ENCODE peak calls at places on chromosome 2, in five cellular contexts. D is lower leg skin, G is GM13976, A is left ventricle myocardium inferior, N is adrenal gland. L is an unnamed sample.

GRCh38 chr2:227479865-227480475 is 8.0 kb downstream of the AGFG1 start:
- DNase-seq in D (no peak), G (peak; percentile 45), A (no peak), N (no peak), L (no peak)

GRCh38 chr2:55604027-55604565 is 13.3 kb downstream of the PPP4R3B start:
- DNase-seq in D (no peak), G (no peak), A (no peak), N (no peak), L (no peak)

GRCh38 chr2:144886847-144887246 is 366.9 kb upstream of the ZEB2 start:
- DNase-seq in D (peak; percentile 32), G (no peak), A (peak; percentile 64), N (peak; percentile 34), L (no peak)

GRCh38 chr2:216777637-216778273 is 82.1 kb downstream of the TNP1 start:
- DNase-seq in D (no peak), G (peak; percentile 71), A (no peak), N (peak; percentile 56), L (no peak)

GRCh38 chr2:119760876-119761275 is 1.2 kb downstream of the PTPN4 start:
- DNase-seq in D (no peak), G (peak; percentile 24), A (no peak), N (no peak), L (no peak)

GRCh38 chr2:21800356-21800755 is 676.6 kb downstream of the TDRD15 start:
- DNase-seq in D (no peak), G (no peak), A (no peak), N (no peak), L (no peak)

GRCh38 chr2:172943992-172944793 is 131.5 kb upstream of the MAP3K20 start:
- DNase-seq in D (no peak), G (no peak), A (no peak), N (no peak), L (no peak)

GRCh38 chr2:29223851-29224692 is 108.9 kb downstream of the CLIP4 start:
- DNase-seq in D (peak; percentile 76), G (no peak), A (no peak), N (peak; percentile 65), L (peak; percentile 20)

GRCh38 chr2:168715849-168716248 is 86.6 kb upstream of the NOSTRIN start:
- DNase-seq in D (no peak), G (no peak), A (no peak), N (no peak), L (no peak)

GRCh38 chr2:176002684-176003225 is 688 bp upstream of the LNPK start:
- DNase-seq in D (peak; percentile 16), G (peak; percentile 26), A (no peak), N (peak; percentile 37), L (no peak)

GRCh38 chr2:240133401-240133800 is 2.7 kb downstream of the COPS9 start:
- DNase-seq in D (no peak), G (no peak), A (no peak), N (peak; percentile 9), L (no peak)

GRCh38 chr2:112670521-112671022 is 24.8 kb downstream of the SLC20A1 start:
- DNase-seq in D (no peak), G (no peak), A (no peak), N (no peak), L (no peak)

GRCh38 chr2:190942697-190943096 is 62.1 kb downstream of the GLS start:
- DNase-seq in D (no peak), G (no peak), A (no peak), N (no peak), L (no peak)

DNA sequence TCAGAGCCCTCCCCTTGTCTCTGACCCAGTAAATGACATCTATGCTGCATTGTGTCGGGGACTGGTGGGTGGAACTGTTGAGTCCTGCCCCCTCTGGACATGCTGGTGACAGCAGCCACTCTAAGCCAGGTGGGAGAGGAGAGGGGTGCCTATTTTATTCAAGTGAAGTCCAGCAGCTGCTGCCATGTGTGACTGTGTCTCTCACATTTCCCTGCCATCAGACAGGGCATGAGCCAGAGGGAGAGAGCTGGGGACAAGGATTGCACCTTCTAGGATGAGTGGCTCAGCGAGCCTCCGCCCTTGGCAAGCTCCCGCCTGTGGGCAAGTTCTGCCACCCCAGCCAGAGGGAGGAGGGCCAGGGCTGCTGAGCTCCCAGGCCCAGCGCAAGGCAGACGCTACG is 13.7 kb downstream of the NGEF start:
- DNase-seq in D (no peak), G (no peak), A (no peak), N (peak; percentile 5), L (no peak)
- TF ChIP-seq CTCF in D (no peak), G (no peak), A (no peak), N (no peak), L (no peak)

DNA sequence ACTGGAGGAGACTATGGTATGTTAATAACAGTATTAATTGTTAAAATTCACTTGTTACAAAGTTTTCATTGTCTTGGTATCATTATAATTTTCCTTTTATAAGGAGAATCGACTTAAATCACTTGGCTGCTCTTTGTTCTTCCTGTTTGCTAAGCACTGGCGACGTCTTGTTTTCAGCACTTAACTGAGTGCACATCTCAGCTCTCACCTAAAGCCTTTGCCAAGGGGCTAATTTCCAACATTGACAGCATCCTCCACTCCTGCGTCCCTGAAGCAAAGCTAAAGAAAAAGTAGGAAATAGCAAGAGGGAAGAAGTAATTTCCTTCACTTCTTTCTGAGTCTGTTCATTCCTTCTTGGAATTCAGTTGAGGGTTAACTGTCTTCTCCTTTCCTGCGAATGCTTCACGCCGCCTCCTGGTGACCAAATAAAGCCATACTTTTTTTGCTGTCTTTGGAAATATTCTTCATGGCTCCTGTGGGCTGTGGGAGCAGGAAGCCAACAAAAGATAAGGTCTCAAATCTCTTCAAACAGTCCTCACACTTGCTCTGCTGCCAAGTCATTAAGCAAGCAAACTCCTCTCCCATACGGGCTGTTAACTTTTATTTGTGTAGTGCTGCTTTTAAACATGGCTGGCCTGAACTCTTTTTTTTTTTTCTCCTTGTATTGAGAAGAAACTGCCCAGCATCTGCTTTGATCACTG is 100.8 kb downstream of the DPP10 start:
- DNase-seq in D (no peak), G (no peak), A (peak; percentile 27), N (peak; percentile 31), L (no peak)
- TF ChIP-seq CTCF in D (no peak), G (no peak), A (peak; percentile 44), N (no peak), L (no peak)

GRCh38 chr2:1588994-1589611 is 155.2 kb downstream of the PXDN start:
- DNase-seq in D (no peak), G (no peak), A (no peak), N (no peak), L (no peak)
- TF ChIP-seq CTCF in D (no peak), G (no peak), A (no peak), N (no peak), L (no peak)

GRCh38 chr2:149611100-149611820 is 23.7 kb upstream of the MMADHC start:
- DNase-seq in D (no peak), G (no peak), A (no peak), N (no peak), L (no peak)
- TF ChIP-seq CTCF in D (no peak), G (no peak), A (no peak), N (no peak), L (no peak)

DNA sequence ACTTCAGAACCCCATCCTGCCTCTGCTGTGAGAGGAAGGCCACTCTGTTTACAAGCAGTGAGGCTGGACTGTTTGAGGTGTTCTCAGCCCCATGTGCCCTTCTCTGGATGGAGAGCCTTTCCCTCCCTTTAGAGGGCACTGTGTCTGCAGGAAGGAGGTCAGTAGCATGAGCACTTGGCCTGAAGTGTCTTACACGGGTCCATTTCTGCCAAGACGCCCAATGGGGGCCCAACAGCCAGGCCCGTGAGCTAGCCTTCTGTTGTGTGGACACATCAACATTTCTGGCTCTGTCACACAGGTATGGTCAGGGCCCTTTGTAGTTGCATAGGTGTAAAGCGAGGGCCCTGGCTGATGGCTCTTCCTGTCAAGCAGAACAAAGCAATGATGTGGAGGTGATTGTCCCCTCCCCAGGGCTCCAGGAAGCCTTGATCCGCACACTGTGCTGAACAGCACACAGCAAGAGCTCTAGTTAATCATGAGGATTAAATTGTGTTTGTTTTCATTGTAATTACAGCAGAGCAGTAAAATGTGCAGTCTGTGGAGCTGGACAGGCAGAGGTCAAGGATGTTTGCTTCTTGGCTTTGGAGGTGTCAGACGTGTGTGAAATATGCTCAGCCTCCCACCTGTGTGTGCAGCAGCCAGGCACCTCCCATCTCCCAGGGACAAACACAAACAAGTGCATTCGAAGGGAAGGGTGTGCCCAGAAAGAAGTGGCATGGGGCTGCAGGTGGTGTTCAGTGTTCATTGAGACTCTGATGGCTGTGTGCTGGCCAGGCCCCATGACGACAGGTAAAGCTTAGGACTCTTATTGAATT is 132.1 kb downstream of the SH3RF3 start:
- DNase-seq in D (no peak), G (no peak), A (no peak), N (no peak), L (no peak)
- TF ChIP-seq CTCF in D (no peak), G (no peak), A (peak; percentile 33), N (no peak), L (peak; percentile 50)

GRCh38 chr2:98824256-98825042 is 93.5 kb upstream of the MGAT4A start:
- DNase-seq in D (no peak), G (no peak), A (no peak), N (no peak), L (no peak)

GRCh38 chr2:98821629-98822135 is 90.8 kb upstream of the MGAT4A start:
- DNase-seq in D (peak; percentile 12), G (no peak), A (no peak), N (no peak), L (no peak)

GRCh38 chr2:98825043-98825350 is 94.1 kb upstream of the MGAT4A start:
- DNase-seq in D (no peak), G (no peak), A (no peak), N (no peak), L (no peak)

GRCh38 chr2:98823196-98824166 is 92.5 kb upstream of the MGAT4A start:
- DNase-seq in D (no peak), G (no peak), A (no peak), N (no peak), L (no peak)

GRCh38 chr2:98822301-98823164 is 91.6 kb upstream of the MGAT4A start:
- DNase-seq in D (no peak), G (peak; percentile 47), A (peak; percentile 71), N (peak; percentile 40), L (no peak)
- TF ChIP-seq CTCF in D (no peak), G (peak; percentile 1), A (peak; percentile 44), N (no peak), L (peak; percentile 66)

GRCh38 chr2:95158891-95159619 is 593 bp downstream of the ZNF514 start:
- DNase-seq in D (peak; percentile 24), G (peak; percentile 71), A (peak; percentile 52), N (peak; percentile 55), L (peak; percentile 50)
- TF ChIP-seq CTCF in D (no peak), G (no peak), A (no peak), N (no peak), L (no peak)

GRCh38 chr2:99187011-99187410 is 6.0 kb downstream of the MRPL30 start:
- DNase-seq in D (no peak), G (no peak), A (no peak), N (no peak), L (no peak)

GRCh38 chr2:99184811-99185210 is 3.8 kb downstream of the MRPL30 start:
- DNase-seq in D (no peak), G (no peak), A (no peak), N (no peak), L (no peak)

GRCh38 chr2:99188357-99188756 is 7.4 kb downstream of the MRPL30 start:
- DNase-seq in D (no peak), G (no peak), A (no peak), N (no peak), L (no peak)

DNA sequence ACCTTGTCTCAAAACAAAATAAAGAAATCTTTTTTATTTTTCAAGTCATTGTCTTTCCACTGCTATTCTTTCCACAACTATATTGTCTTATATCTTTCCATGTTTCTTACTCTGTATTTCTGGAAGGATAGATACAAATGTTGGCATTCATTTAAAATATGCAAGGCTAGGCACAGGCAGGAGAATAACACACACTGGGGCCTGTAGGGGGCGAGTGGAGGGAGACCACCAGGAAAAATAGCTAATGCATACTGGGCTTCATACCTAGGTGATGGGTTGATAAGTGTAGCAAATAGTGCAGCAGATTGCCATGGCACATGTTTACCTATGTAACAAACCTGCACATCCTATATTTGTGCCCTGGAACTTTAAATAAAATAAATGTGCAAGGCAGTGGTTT is 9.6 kb downstream of the MRPL30 start:
- DNase-seq in D (no peak), G (no peak), A (no peak), N (no peak), L (no peak)
- TF ChIP-seq CTCF in D (no peak), G (no peak), A (no peak), N (no peak), L (no peak)